ENCODE peak calls at places on chromosome 4, in five cellular contexts. P, S, Z, G and K are unnamed samples.

GRCh38 chr4:86670739-86671138 is 76.6 kb downstream of the PTPN13 start:
- DNase-seq in P (peak), S (no peak), Z (no peak), G (no peak), K (peak)

GRCh38 chr4:63795301-63795700 is 613.9 kb downstream of the TECRL start:
- DNase-seq in P (no peak), S (no peak), Z (no peak), G (no peak), K (no peak)

GRCh38 chr4:903066-904046 is 28.8 kb downstream of the GAK start:
- DNase-seq in P (no peak), S (no peak), Z (no peak), G (no peak), K (no peak)

GRCh38 chr4:57661707-57662106 is 551.5 kb upstream of the IGFBP7 start:
- DNase-seq in P (no peak), S (no peak), Z (no peak), G (no peak), K (no peak)

GRCh38 chr4:2320152-2320551 is 58.2 kb upstream of the MXD4 start:
- DNase-seq in P (no peak), S (no peak), Z (peak), G (no peak), K (no peak)

GRCh38 chr4:89788243-89789072 is 48.5 kb downstream of the SNCA start:
- DNase-seq in P (peak), S (no peak), Z (no peak), G (peak), K (peak)

GRCh38 chr4:27568952-27569319 is 708.3 kb downstream of the STIM2 start:
- DNase-seq in P (no peak), S (no peak), Z (no peak), G (no peak), K (no peak)

GRCh38 chr4:130074096-130074495 is 978.1 kb downstream of the C4orf33 start:
- DNase-seq in P (no peak), S (no peak), Z (peak), G (no peak), K (no peak)

GRCh38 chr4:87853891-87854290 is 21.1 kb downstream of the MEPE start:
- DNase-seq in P (no peak), S (no peak), Z (no peak), G (no peak), K (no peak)

GRCh38 chr4:78654809-78655208 is 103.2 kb downstream of the ANXA3 start:
- DNase-seq in P (peak), S (no peak), Z (no peak), G (no peak), K (peak)

GRCh38 chr4:110770353-110770752 is 147.5 kb upstream of the PITX2 start:
- DNase-seq in P (no peak), S (no peak), Z (no peak), G (no peak), K (no peak)

GRCh38 chr4:2370597-2371320 is 47.7 kb downstream of the ZFYVE28 start:
- DNase-seq in P (no peak), S (no peak), Z (no peak), G (no peak), K (no peak)

GRCh38 chr4:34633216-34633615 is 1611.1 kb downstream of the ARAP2 start:
- DNase-seq in P (no peak), S (no peak), Z (no peak), G (no peak), K (peak)

GRCh38 chr4:23135792-23136645 is 443.3 kb downstream of the GBA3 start:
- DNase-seq in P (peak), S (peak), Z (no peak), G (no peak), K (peak)

GRCh38 chr4:30716158-30716557 is 4.0 kb upstream of the PCDH7 start:
- DNase-seq in P (peak), S (peak), Z (no peak), G (no peak), K (peak)

GRCh38 chr4:37661643-37662221 is 24.4 kb downstream of the RELL1 start:
- DNase-seq in P (peak), S (no peak), Z (no peak), G (no peak), K (peak)

GRCh38 chr4:48275247-48275646 is 5.6 kb upstream of the TEC start:
- DNase-seq in P (peak), S (peak), Z (no peak), G (no peak), K (no peak)

GRCh38 chr4:15696866-15697265 is 6.0 kb upstream of the BST1 start:
- DNase-seq in P (no peak), S (no peak), Z (no peak), G (no peak), K (no peak)

GRCh38 chr4:142272452-142272851 is 573.6 kb downstream of the INPP4B start:
- DNase-seq in P (no peak), S (no peak), Z (no peak), G (no peak), K (no peak)

GRCh38 chr4:131499139-131499873 is 1649.8 kb upstream of the PCDH10 start:
- DNase-seq in P (peak), S (no peak), Z (no peak), G (no peak), K (peak)

GRCh38 chr4:165476214-165477098 is 97.6 kb downstream of the CPE start:
- DNase-seq in P (peak), S (no peak), Z (no peak), G (no peak), K (no peak)

GRCh38 chr4:99655315-99656081 is 2.1 kb downstream of the C4orf54 start:
- DNase-seq in P (peak), S (no peak), Z (peak), G (peak), K (peak)

GRCh38 chr4:159516556-159516955 is 413.7 kb downstream of the RAPGEF2 start:
- DNase-seq in P (peak), S (no peak), Z (no peak), G (no peak), K (no peak)

GRCh38 chr4:102687373-102687981 is 73.3 kb downstream of the MANBA start:
- DNase-seq in P (peak), S (peak), Z (no peak), G (no peak), K (no peak)

GRCh38 chr4:38455092-38455855 is 208.7 kb upstream of the KLF3 start:
- DNase-seq in P (no peak), S (no peak), Z (no peak), G (no peak), K (no peak)

GRCh38 chr4:75511841-75512240 is 2.4 kb downstream of the RCHY1 start:
- DNase-seq in P (no peak), S (no peak), Z (no peak), G (no peak), K (no peak)

DNA sequence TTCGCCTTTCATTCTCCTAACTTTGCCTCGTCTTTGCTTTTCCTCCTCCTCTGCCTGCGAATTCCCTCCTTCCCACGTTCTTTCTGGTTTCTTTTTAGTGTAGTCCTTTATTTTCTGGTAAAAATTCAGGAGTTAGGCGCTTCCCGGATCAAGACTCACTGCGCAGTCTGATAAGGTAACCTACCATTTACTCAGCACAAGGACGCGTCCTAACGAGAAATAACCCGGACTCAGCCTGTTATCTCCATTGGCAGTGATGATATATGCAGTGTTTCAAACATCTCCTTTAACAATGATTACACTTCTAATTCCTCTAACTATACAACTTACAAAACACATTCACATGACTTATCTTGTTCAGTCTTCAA is 357 bp upstream of the ETNPPL start:
- DNase-seq in P (no peak), S (no peak), Z (no peak), G (no peak), K (no peak)
- H3K4me3 ChIP-seq in P (peak), S (peak), Z (peak), G (peak), K (peak)

GRCh38 chr4:41215969-41216293 is 1.6 kb upstream of the APBB2 start:
- DNase-seq in P (no peak), S (no peak), Z (no peak), G (no peak), K (no peak)
- TF ChIP-seq CTCF in P (no peak), S (no peak), Z (no peak), G (no peak), K (no peak)

DNA sequence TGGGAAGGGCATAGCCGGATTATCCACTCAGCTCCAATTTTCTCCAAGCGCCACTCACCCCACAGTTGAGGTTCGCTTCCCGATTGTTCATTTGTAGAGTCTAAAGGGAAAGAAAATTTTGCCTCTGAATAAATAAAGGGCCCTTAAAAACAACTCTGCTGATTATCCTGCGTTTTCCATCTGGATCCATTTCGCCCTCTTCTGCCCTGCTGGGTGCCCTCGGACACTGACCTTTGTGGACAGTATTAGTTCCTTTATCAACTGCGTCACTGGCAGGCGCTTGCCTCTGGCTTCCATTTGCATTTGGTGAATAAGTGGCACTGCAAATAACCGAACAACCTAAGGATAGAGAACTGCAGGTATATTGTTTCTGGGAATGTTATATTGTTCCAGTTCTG is 10.1 kb downstream of the GSX2 start:
- DNase-seq in P (no peak), S (no peak), Z (no peak), G (no peak), K (no peak)
- H3K4me3 ChIP-seq in P (no peak), S (no peak), Z (no peak), G (no peak), K (no peak)

DNA sequence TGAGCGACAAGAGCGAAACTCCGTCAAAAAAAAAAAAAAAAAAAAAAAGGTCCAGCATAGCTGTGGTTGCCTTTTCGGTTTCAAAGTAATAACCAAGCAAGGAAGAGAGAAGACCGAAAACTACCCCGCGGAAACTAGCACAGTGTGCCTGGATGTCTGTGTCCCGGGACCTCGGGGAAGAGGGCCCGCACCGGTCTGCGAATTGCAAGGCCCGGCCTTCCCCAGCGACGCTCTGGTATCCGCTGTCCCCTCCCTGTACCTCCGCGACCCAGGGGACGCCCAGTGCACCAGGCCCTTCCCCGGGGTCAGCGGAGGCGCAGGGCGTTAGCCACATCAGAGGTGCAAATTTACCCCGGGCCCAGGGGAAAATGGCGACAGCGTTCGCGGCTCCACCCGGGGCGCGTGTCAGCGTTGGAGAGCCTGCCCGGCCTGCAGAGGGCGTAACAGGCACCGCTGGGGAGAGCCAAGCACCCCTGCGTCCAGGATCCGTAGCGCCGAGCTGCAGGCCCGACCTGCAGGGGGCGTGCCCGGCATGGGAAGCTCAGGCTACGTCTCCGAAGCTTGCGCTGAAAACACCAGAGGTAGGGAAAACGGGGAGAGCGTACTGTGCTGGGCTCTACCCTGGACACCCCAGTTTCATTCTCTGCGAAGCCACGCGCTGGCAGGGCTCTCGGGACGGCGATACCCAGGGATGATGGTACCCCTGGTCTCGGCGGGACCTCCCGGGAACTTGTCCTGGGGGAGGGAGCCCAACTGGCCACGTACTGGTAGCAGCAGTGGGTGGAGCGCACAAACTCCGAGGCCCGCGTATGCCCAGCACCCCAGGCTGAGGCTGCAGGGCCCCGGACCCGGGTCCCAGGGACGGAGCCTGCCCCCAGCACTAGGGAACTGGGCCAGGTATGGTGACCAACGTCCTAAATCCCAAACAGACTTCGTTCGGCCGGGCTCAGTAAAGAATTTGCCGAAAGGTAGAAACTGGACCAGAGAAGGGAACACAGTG is 16.2 kb downstream of the NKX6-1 start:
- DNase-seq in P (no peak), S (no peak), Z (no peak), G (no peak), K (no peak)
- TF ChIP-seq CTCF in P (peak), S (no peak), Z (no peak), G (no peak), K (peak)